ENCODE peak calls at places on chromosomes 7 and 10, in eight cellular contexts. H is fibroblast of villous mesenchyme, M is BE2C, F is body of pancreas, Y is vagina, S is WERI-Rb-1, I is hepatocyte, E is upper lobe of right lung. K is an unnamed sample.

GRCh38 chr10:129099486-129099885 is 367.6 kb upstream of the MGMT start:
- DNase-seq in H (no peak), M (no peak), F (no peak), Y (no peak), S (no peak), I (no peak), E (no peak), K (no peak)

GRCh38 chr7:41881313-41882130 is 178.6 kb upstream of the INHBA start:
- DNase-seq in H (no peak), M (no peak), F (peak), Y (no peak), S (no peak), I (no peak), E (peak), K (peak)

GRCh38 chr7:45001138-45001694 is 1.2 kb downstream of the CCM2 start:
- DNase-seq in H (no peak), M (no peak), F (peak), Y (no peak), S (peak), I (peak), E (peak), K (peak)

GRCh38 chr7:145643981-145644380 is 472.6 kb upstream of the CNTNAP2 start:
- DNase-seq in H (no peak), M (no peak), F (no peak), Y (no peak), S (no peak), I (no peak), E (no peak), K (no peak)

GRCh38 chr7:39910108-39910869 is 39.8 kb upstream of the CDK13 start:
- DNase-seq in H (peak), M (peak), F (no peak), Y (no peak), S (no peak), I (no peak), E (no peak), K (peak)

GRCh38 chr10:3136336-3136735 is 36.2 kb downstream of the PITRM1 start:
- DNase-seq in H (peak), M (no peak), F (peak), Y (no peak), S (no peak), I (no peak), E (no peak), K (peak)

GRCh38 chr10:120735773-120736371 is 115.3 kb upstream of the WDR11 start:
- DNase-seq in H (peak), M (no peak), F (no peak), Y (no peak), S (no peak), I (peak), E (no peak), K (peak)

GRCh38 chr7:29988391-29989256 is 977 bp downstream of the SCRN1 start:
- DNase-seq in H (peak), M (peak), F (peak), Y (no peak), S (peak), I (peak), E (peak), K (peak)

GRCh38 chr7:70298780-70299446 is 700.6 kb downstream of the AUTS2 start:
- DNase-seq in H (no peak), M (peak), F (no peak), Y (no peak), S (no peak), I (no peak), E (no peak), K (no peak)

GRCh38 chr7:12389089-12389700 is 14.5 kb downstream of the VWDE start:
- DNase-seq in H (peak), M (peak), F (peak), Y (no peak), S (peak), I (peak), E (no peak), K (peak)

GRCh38 chr7:33072471-33072870 is 9.9 kb upstream of the NT5C3A start:
- DNase-seq in H (peak), M (no peak), F (no peak), Y (no peak), S (no peak), I (no peak), E (no peak), K (peak)

GRCh38 chr10:18378766-18379165 is 238.5 kb downstream of the CACNB2 start:
- DNase-seq in H (no peak), M (no peak), F (no peak), Y (no peak), S (no peak), I (no peak), E (no peak), K (no peak)

GRCh38 chr10:46264737-46265368 is 21.9 kb upstream of the ANTXRL start:
- DNase-seq in H (no peak), M (no peak), F (no peak), Y (peak), S (no peak), I (no peak), E (no peak), K (no peak)

GRCh38 chr7:95335093-95335492 is 10.8 kb upstream of the PON1 start:
- DNase-seq in H (peak), M (no peak), F (no peak), Y (no peak), S (no peak), I (no peak), E (no peak), K (peak)

GRCh38 chr10:106285199-106285598 is 879.3 kb downstream of the SORCS1 start:
- DNase-seq in H (peak), M (no peak), F (no peak), Y (no peak), S (no peak), I (no peak), E (no peak), K (peak)

GRCh38 chr10:61896854-61897661 is 4.4 kb upstream of the ARID5B start:
- DNase-seq in H (peak), M (peak), F (peak), Y (no peak), S (peak), I (peak), E (peak), K (peak)

GRCh38 chr10:71390435-71390820 is 6.3 kb upstream of the CDH23 start:
- DNase-seq in H (no peak), M (no peak), F (no peak), Y (no peak), S (no peak), I (no peak), E (no peak), K (no peak)

GRCh38 chr10:6493521-6494451 is 86.3 kb downstream of the PRKCQ start:
- DNase-seq in H (peak), M (no peak), F (no peak), Y (no peak), S (no peak), I (no peak), E (no peak), K (peak)

GRCh38 chr10:6074489-6075301 is 12.5 kb upstream of the IL2RA start:
- DNase-seq in H (peak), M (no peak), F (peak), Y (no peak), S (no peak), I (no peak), E (no peak), K (peak)

GRCh38 chr10:128063736-128064614 is 62.2 kb downstream of the MKI67 start:
- DNase-seq in H (no peak), M (no peak), F (no peak), Y (no peak), S (no peak), I (no peak), E (peak), K (no peak)

GRCh38 chr7:117808273-117808868 is 64.9 kb downstream of the CTTNBP2 start:
- DNase-seq in H (no peak), M (peak), F (peak), Y (no peak), S (no peak), I (no peak), E (no peak), K (no peak)

GRCh38 chr10:71517310-71518159 is 120.8 kb downstream of the CDH23 start:
- DNase-seq in H (no peak), M (peak), F (no peak), Y (no peak), S (no peak), I (no peak), E (no peak), K (no peak)

GRCh38 chr10:62916157-62916603 is 100.0 kb upstream of the EGR2 start:
- DNase-seq in H (peak), M (no peak), F (no peak), Y (no peak), S (no peak), I (no peak), E (no peak), K (peak)

GRCh38 chr7:84085147-84085546 is 109.4 kb downstream of the SEMA3A start:
- DNase-seq in H (peak), M (no peak), F (no peak), Y (no peak), S (no peak), I (no peak), E (no peak), K (peak)

GRCh38 chr7:150895809-150896208 is 43.5 kb downstream of the AOC1 start:
- DNase-seq in H (no peak), M (no peak), F (no peak), Y (no peak), S (no peak), I (no peak), E (no peak), K (no peak)

GRCh38 chr10:114874827-114875541 is 53.4 kb downstream of the FHIP2A start:
- DNase-seq in H (peak), M (peak), F (no peak), Y (no peak), S (peak), I (peak), E (no peak), K (peak)
- TF ChIP-seq CTCF in H (no peak), M (peak), F (no peak), Y (no peak), S (no peak), I (peak), E (no peak), K (no peak)

GRCh38 chr7:15837627-15838026 is 151.1 kb upstream of the MEOX2 start:
- DNase-seq in H (peak), M (no peak), F (no peak), Y (no peak), S (no peak), I (no peak), E (no peak), K (peak)

GRCh38 chr7:15836041-15836440 is 149.6 kb upstream of the MEOX2 start:
- DNase-seq in H (no peak), M (no peak), F (no peak), Y (no peak), S (no peak), I (no peak), E (no peak), K (peak)

GRCh38 chr7:15839415-15840100 is 153.1 kb upstream of the MEOX2 start:
- DNase-seq in H (peak), M (peak), F (peak), Y (no peak), S (no peak), I (peak), E (no peak), K (peak)
- H3K4me3 ChIP-seq in H (peak), M (peak), F (no peak), Y (peak), S (no peak), I (no peak), E (peak), K (peak)

DNA sequence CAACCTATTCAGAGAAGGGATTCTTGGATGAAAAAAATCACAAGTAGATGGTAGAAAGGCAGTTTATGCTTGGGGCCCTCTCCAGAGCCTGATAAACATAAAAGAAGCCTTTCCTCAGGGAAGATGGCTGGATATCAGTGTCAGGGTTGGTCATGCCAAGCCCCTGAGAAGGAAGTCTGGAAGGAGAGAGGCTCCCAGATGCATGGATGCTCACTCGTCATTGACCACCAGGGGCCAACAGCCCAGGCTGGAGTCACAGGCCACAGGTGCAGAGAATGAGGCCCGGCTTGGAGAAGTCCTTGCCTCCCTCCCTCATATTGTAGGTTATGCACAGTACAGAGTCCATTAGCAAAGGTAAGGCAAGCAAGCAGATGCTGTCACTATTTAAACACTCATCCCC is 506.7 kb downstream of the GRID1 start:
- DNase-seq in H (no peak), M (no peak), F (no peak), Y (peak), S (no peak), I (no peak), E (no peak), K (no peak)
- TF ChIP-seq CTCF in H (no peak), M (no peak), F (no peak), Y (no peak), S (no peak), I (no peak), E (no peak), K (no peak)

DNA sequence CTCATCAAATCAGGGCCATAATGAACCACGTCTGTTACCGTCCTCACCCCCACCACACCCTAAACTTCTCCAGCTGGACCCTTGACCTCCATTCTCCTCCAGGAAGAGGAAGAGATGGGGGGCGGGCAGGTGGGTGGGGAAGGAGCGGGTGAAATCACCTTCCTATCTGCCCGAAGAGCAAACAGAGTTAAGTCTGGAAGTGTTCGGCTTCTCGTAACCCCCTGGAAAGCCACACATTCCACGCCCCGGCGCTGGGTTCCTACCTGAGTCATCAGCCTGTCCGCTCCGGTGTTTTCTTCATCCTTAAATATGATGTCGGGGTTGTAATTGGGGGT is 736 bp downstream of the SHH start:
- DNase-seq in H (no peak), M (no peak), F (no peak), Y (no peak), S (no peak), I (peak), E (peak), K (no peak)
- H3K4me3 ChIP-seq in H (no peak), M (no peak), F (no peak), Y (no peak), S (no peak), I (peak), E (peak), K (no peak)

GRCh38 chr7:2010551-2011265 is 222.0 kb downstream of the MAD1L1 start:
- DNase-seq in H (no peak), M (no peak), F (no peak), Y (no peak), S (no peak), I (no peak), E (peak), K (no peak)
- TF ChIP-seq CTCF in H (no peak), M (no peak), F (no peak), Y (no peak), S (no peak), I (no peak), E (no peak), K (no peak)

GRCh38 chr7:123749537-123749857 is 694 bp upstream of the WASL start:
- DNase-seq in H (peak), M (no peak), F (no peak), Y (no peak), S (no peak), I (peak), E (no peak), K (peak)
- H3K4me3 ChIP-seq in H (peak), M (peak), F (peak), Y (peak), S (peak), I (peak), E (peak), K (peak)

DNA sequence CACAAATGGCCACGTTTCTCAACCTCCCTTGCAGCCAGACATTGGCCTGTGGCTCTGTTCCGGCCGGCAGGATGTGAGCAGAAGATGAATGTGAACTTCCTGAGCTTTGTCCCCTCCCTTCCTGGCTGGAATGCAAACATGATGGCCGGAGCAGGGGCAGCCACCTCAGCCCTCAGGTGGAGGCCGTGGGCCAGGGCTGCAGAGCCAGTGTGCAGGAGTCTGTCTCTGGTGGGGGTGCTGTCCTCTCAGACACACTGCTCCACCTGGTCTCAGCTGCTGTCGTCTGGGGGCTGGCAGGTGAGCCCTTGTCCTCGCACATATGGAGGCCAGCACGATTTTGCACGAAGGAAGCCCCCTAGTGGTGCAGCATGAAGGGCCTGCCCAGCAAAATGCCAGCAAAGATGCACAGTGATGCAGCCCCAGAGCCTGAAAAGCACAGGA is 25.3 kb upstream of the PWWP2B start:
- DNase-seq in H (no peak), M (no peak), F (no peak), Y (no peak), S (peak), I (no peak), E (peak), K (no peak)
- TF ChIP-seq CTCF in H (peak), M (peak), F (no peak), Y (no peak), S (peak), I (peak), E (peak), K (peak)